ENCODE peak calls at places on chromosome 21, in seven cellular contexts. G is OCI-M1, I is stromal cell of bone marrow, U is aorta, F is HS-5, J is NCI-H774, N is HuH-7.5. W is an unnamed sample.

GRCh38 chr21:46028547-46029200 is 47.1 kb downstream of the COL6A1 start:
- DNase-seq in N (no peak), U (no peak), J (no peak), I (no peak), F (no peak), G (no peak), W (no peak)

GRCh38 chr21:26388731-26389231 is 184.3 kb downstream of the CYYR1 start:
- DNase-seq in N (no peak), I (peak; percentile 52), J (no peak), G (no peak), F (peak; percentile 68), U (no peak), W (peak; percentile 77)

GRCh38 chr21:41786521-41786987 is 19.7 kb upstream of the RIPK4 start:
- DNase-seq in I (peak; percentile 58), U (peak; percentile 41), G (no peak), N (no peak), F (no peak), J (peak; percentile 27), W (peak; percentile 98)

GRCh38 chr21:16087523-16087922 is 357.7 kb downstream of the USP25 start:
- DNase-seq in J (no peak), F (no peak), U (no peak), N (no peak), G (no peak), I (no peak), W (no peak)

GRCh38 chr21:37071561-37072238 is 1.2 kb downstream of the PIGP start:
- DNase-seq in G (peak; percentile 71), F (no peak), N (peak; percentile 8), J (no peak), U (peak; percentile 82), I (peak; percentile 80), W (peak; percentile 18)

GRCh38 chr21:34123609-34124008 is 50.2 kb downstream of the MRPS6 start:
- DNase-seq in J (no peak), F (no peak), N (no peak), I (no peak), U (no peak), G (no peak), W (no peak)

GRCh38 chr21:43364851-43365424 is 62.0 kb downstream of the SIK1 start:
- DNase-seq in U (no peak), F (no peak), I (no peak), G (no peak), J (no peak), N (no peak), W (no peak)

GRCh38 chr21:46056450-46056903 is 41.4 kb upstream of the COL6A2 start:
- DNase-seq in J (no peak), U (peak; percentile 97), G (no peak), I (peak; percentile 90), N (no peak), F (no peak), W (no peak)

GRCh38 chr21:27192286-27192685 is 225.4 kb upstream of the ADAMTS5 start:
- DNase-seq in F (no peak), N (no peak), I (peak; percentile 21), J (no peak), G (no peak), U (no peak), W (no peak)

GRCh38 chr21:43829575-43830119 is 35.4 kb upstream of the AGPAT3 start:
- DNase-seq in U (no peak), I (no peak), J (no peak), N (no peak), F (no peak), G (peak; percentile 76), W (no peak)

GRCh38 chr21:46113497-46114176 is 15.7 kb downstream of the COL6A2 start:
- DNase-seq in N (no peak), U (peak; percentile 61), I (no peak), F (no peak), J (no peak), G (no peak), W (no peak)

GRCh38 chr21:29626787-29627470 is 312.9 kb downstream of the GRIK1 start:
- DNase-seq in U (no peak), N (no peak), F (no peak), I (no peak), J (no peak), G (no peak), W (no peak)

GRCh38 chr21:15604424-15604823 is 125.4 kb upstream of the USP25 start:
- DNase-seq in U (no peak), I (no peak), G (no peak), N (no peak), J (no peak), F (peak; percentile 69), W (peak; percentile 85)

GRCh38 chr21:36773111-36773510 is 74.2 kb downstream of the SIM2 start:
- DNase-seq in U (peak; percentile 92), J (peak; percentile 23), I (peak; percentile 25), G (no peak), N (no peak), F (peak; percentile 46), W (peak; percentile 54)

GRCh38 chr21:28771790-28772501 is 220.7 kb downstream of the LTN1 start:
- DNase-seq in N (no peak), F (peak; percentile 56), J (no peak), G (no peak), U (no peak), I (peak; percentile 70), W (peak; percentile 26)

GRCh38 chr21:21074305-21074704 is 76.1 kb downstream of the NCAM2 start:
- DNase-seq in U (no peak), J (no peak), N (no peak), F (no peak), I (no peak), G (no peak), W (no peak)

GRCh38 chr21:46097826-46098286 is at the start of gene COL6A2:
- DNase-seq in J (no peak), F (no peak), U (peak; percentile 91), N (peak; percentile 51), G (no peak), I (peak; percentile 57), W (no peak)

GRCh38 chr21:26140185-26140584 is 30.4 kb downstream of the APP start:
- DNase-seq in G (peak; percentile 44), U (peak; percentile 78), N (peak; percentile 11), I (peak; percentile 98), F (peak; percentile 86), J (no peak), W (peak; percentile 54)

GRCh38 chr21:33936221-33937038 is 20.8 kb upstream of the ATP5PO start:
- DNase-seq in J (no peak), G (no peak), U (no peak), F (no peak), I (peak; percentile 62), N (no peak), W (no peak)

GRCh38 chr21:43645987-43646386 is 13.3 kb downstream of the HSF2BP start:
- DNase-seq in N (no peak), G (peak; percentile 70), F (no peak), I (no peak), J (no peak), U (no peak), W (no peak)

GRCh38 chr21:35226960-35227741 is 178.0 kb upstream of the RUNX1 start:
- DNase-seq in G (peak; percentile 18), F (no peak), U (no peak), I (no peak), J (peak; percentile 77), N (no peak), W (no peak)

GRCh38 chr21:42703936-42704335 is 50.5 kb downstream of the PDE9A start:
- DNase-seq in U (peak; percentile 44), J (no peak), N (no peak), I (no peak), G (no peak), F (no peak), W (no peak)

GRCh38 chr21:36355868-36356267 is 29.3 kb upstream of the CHAF1B start:
- DNase-seq in I (no peak), J (no peak), F (no peak), N (no peak), U (no peak), G (no peak), W (no peak)

GRCh38 chr21:34639882-34640788 is 25.2 kb upstream of the RCAN1 start:
- DNase-seq in F (no peak), J (no peak), G (peak; percentile 94), I (no peak), U (no peak), N (no peak), W (no peak)